ENCODE peak calls at places on chromosomes 5 and 9, in ten cellular contexts. Y is stimulated activated naive CD8-positive, alpha-beta T cell treated with anti-CD3 and anti-CD28 coated beads, Interleukin-15, amount 100 ng/mL, for 72 hours; E is uterus; G is kidney; K is HS-27A; N is stimulated activated CD4-positive, alpha-beta T cell treated with anti-CD3 and anti-CD28 coated beads, TNF-alpha, amount 100 ng/mL, for 4 hours; Z is AG09309; D is stimulated activated CD8-positive, alpha-beta memory T cell treated with anti-CD3 and anti-CD28 coated beads, Interleukin-15, amount 100 ng/mL, for 1 hour; Q is osteocyte; S is HTR-8/SVneo. W is an unnamed sample.

GRCh38 chr9:124482431-124483031 is 24.7 kb downstream of the NR5A1 start:
- DNase-seq in S (no peak), G (no peak), N (no peak), Y (no peak), Q (no peak), D (no peak), E (no peak), Z (no peak), K (no peak), W (no peak)

GRCh38 chr9:107883496-107884120 is 394.0 kb upstream of the KLF4 start:
- DNase-seq in Z (no peak), Y (no peak), G (no peak), S (no peak), D (no peak), E (no peak), Q (no peak), K (no peak), N (no peak), W (no peak)

GRCh38 chr5:176822426-176823075 is 12.2 kb downstream of the UNC5A start:
- DNase-seq in Q (no peak), G (no peak), N (no peak), Y (no peak), K (no peak), E (no peak), Z (no peak), D (no peak), S (no peak), W (no peak)

GRCh38 chr5:91079037-91079436 is 304.1 kb downstream of the ARRDC3 start:
- DNase-seq in K (no peak), Q (no peak), G (no peak), D (no peak), Y (no peak), E (no peak), S (no peak), N (no peak), Z (no peak), W (no peak)

GRCh38 chr9:15211994-15212501 is 95.0 kb downstream of the TTC39B start:
- DNase-seq in S (no peak), E (no peak), Q (no peak), N (no peak), K (no peak), Z (no peak), D (no peak), Y (no peak), G (no peak), W (no peak)

GRCh38 chr9:5486988-5487387 is 23.3 kb upstream of the PDCD1LG2 start:
- DNase-seq in K (no peak), N (no peak), E (no peak), Z (no peak), D (no peak), G (no peak), Q (no peak), S (no peak), Y (no peak), W (no peak)

GRCh38 chr9:10048994-10049393 is 563.8 kb downstream of the PTPRD start:
- DNase-seq in K (no peak), G (no peak), E (no peak), D (no peak), Y (no peak), N (no peak), Z (no peak), S (no peak), Q (no peak), W (no peak)

GRCh38 chr5:1212881-1213280 is 11.5 kb downstream of the SLC6A19 start:
- DNase-seq in K (no peak), Z (no peak), D (no peak), S (no peak), Q (no peak), E (no peak), N (no peak), Y (no peak), G (peak), W (peak)

GRCh38 chr5:16671208-16671607 is 54.4 kb upstream of the RETREG1 start:
- DNase-seq in S (no peak), N (no peak), Q (no peak), D (no peak), G (no peak), K (no peak), E (no peak), Z (no peak), Y (no peak), W (no peak)

GRCh38 chr5:126093041-126093440 is 330.2 kb upstream of the GRAMD2B start:
- DNase-seq in Z (no peak), N (no peak), E (no peak), Q (no peak), G (no peak), D (no peak), Y (no peak), K (no peak), S (no peak), W (no peak)

GRCh38 chr5:34738381-34738780 is 82.3 kb downstream of the RAI14 start:
- DNase-seq in Q (no peak), N (no peak), E (no peak), Y (no peak), K (no peak), G (no peak), Z (no peak), D (no peak), S (no peak), W (no peak)

GRCh38 chr9:13213337-13213736 is 66.2 kb downstream of the MPDZ start:
- DNase-seq in E (no peak), D (no peak), S (peak), G (no peak), N (no peak), Z (peak), K (no peak), Q (no peak), Y (no peak), W (no peak)

GRCh38 chr9:120713257-120714087 is 798 bp downstream of the MEGF9 start:
- DNase-seq in K (no peak), S (no peak), D (no peak), Y (peak), N (peak), Q (no peak), E (peak), G (peak), Z (no peak), W (peak)

GRCh38 chr5:98110270-98110669 is 663.2 kb upstream of the RGMB start:
- DNase-seq in N (no peak), K (peak), S (peak), D (no peak), Y (no peak), Q (no peak), G (no peak), Z (peak), E (no peak), W (no peak)

W was measured in left cardiac atrium.